ENCODE peak calls at places on chromosomes 1 and 21, in four cellular contexts. One of them, this sample, is unnamed.

GRCh38 chr1:91751281-91751680 is 134.7 kb downstream of the TGFBR3 start:
- DNase-seq in AG10803: peak
- DNase-seq in pancreas: no peak
- DNase-seq in heart right ventricle: peak
- DNase-seq in this sample: no peak

GRCh38 chr1:58528518-58528917 is 18.0 kb downstream of the OMA1 start:
- DNase-seq in pancreas: no peak
- DNase-seq in heart right ventricle: no peak
- DNase-seq in AG10803: peak
- DNase-seq in this sample: peak

GRCh38 chr1:64750092-64750491 is 5.2 kb downstream of the RAVER2 start:
- DNase-seq in pancreas: no peak
- DNase-seq in heart right ventricle: no peak
- DNase-seq in AG10803: no peak
- DNase-seq in this sample: no peak

GRCh38 chr1:14415396-14415795 is 183.1 kb upstream of the KAZN start:
- DNase-seq in pancreas: no peak
- DNase-seq in heart right ventricle: no peak
- DNase-seq in AG10803: no peak
- DNase-seq in this sample: no peak

GRCh38 chr1:72690871-72691270 is 408.5 kb upstream of the NEGR1 start:
- DNase-seq in heart right ventricle: no peak
- DNase-seq in AG10803: no peak
- DNase-seq in pancreas: no peak
- DNase-seq in this sample: no peak

GRCh38 chr1:38050397-38051141 is 4.0 kb upstream of the POU3F1 start:
- DNase-seq in pancreas: no peak
- DNase-seq in AG10803: no peak
- DNase-seq in heart right ventricle: no peak
- DNase-seq in this sample: no peak

GRCh38 chr1:165289556-165289955 is 67.0 kb downstream of the LMX1A start:
- DNase-seq in heart right ventricle: no peak
- DNase-seq in pancreas: no peak
- DNase-seq in AG10803: no peak
- DNase-seq in this sample: no peak

GRCh38 chr1:113683384-113684152 is 75.7 kb downstream of the PHTF1 start:
- DNase-seq in heart right ventricle: no peak
- DNase-seq in AG10803: no peak
- DNase-seq in pancreas: no peak
- DNase-seq in this sample: no peak

GRCh38 chr1:70361727-70362413 is 7.3 kb upstream of the ANKRD13C start:
- DNase-seq in AG10803: peak
- DNase-seq in pancreas: no peak
- DNase-seq in heart right ventricle: no peak
- DNase-seq in this sample: peak

GRCh38 chr1:111615874-111616715 is 3.5 kb upstream of the RAP1A start:
- DNase-seq in AG10803: no peak
- DNase-seq in heart right ventricle: no peak
- DNase-seq in pancreas: no peak
- DNase-seq in this sample: no peak

GRCh38 chr1:220817907-220818306 is 31.2 kb downstream of the MTARC1 start:
- DNase-seq in AG10803: peak
- DNase-seq in heart right ventricle: no peak
- DNase-seq in pancreas: no peak
- DNase-seq in this sample: no peak

GRCh38 chr1:159866905-159867304 is 4.4 kb upstream of the VSIG8 start:
- DNase-seq in pancreas: no peak
- DNase-seq in AG10803: no peak
- DNase-seq in heart right ventricle: no peak
- DNase-seq in this sample: no peak

GRCh38 chr1:235999259-235999925 is 65.5 kb downstream of the NID1 start:
- DNase-seq in AG10803: peak
- DNase-seq in pancreas: no peak
- DNase-seq in heart right ventricle: peak
- DNase-seq in this sample: peak

GRCh38 chr1:103496014-103496635 is 29.4 kb upstream of the RNPC3 start:
- DNase-seq in pancreas: no peak
- DNase-seq in heart right ventricle: no peak
- DNase-seq in AG10803: peak
- DNase-seq in this sample: no peak

GRCh38 chr1:151809625-151810556 is 4.7 kb upstream of the LINGO4 start:
- DNase-seq in AG10803: no peak
- DNase-seq in pancreas: no peak
- DNase-seq in heart right ventricle: no peak
- DNase-seq in this sample: no peak

GRCh38 chr1:57017201-57017600 is 51.4 kb upstream of the C8B start:
- DNase-seq in heart right ventricle: no peak
- DNase-seq in pancreas: no peak
- DNase-seq in AG10803: peak
- DNase-seq in this sample: no peak

GRCh38 chr1:12230549-12231275 is 882 bp downstream of the VPS13D start:
- DNase-seq in heart right ventricle: peak
- DNase-seq in pancreas: peak
- DNase-seq in AG10803: peak
- DNase-seq in this sample: no peak

GRCh38 chr1:30801826-30802198 is 44.2 kb upstream of the LAPTM5 start:
- DNase-seq in AG10803: peak
- DNase-seq in pancreas: peak
- DNase-seq in heart right ventricle: peak
- DNase-seq in this sample: peak

DNA sequence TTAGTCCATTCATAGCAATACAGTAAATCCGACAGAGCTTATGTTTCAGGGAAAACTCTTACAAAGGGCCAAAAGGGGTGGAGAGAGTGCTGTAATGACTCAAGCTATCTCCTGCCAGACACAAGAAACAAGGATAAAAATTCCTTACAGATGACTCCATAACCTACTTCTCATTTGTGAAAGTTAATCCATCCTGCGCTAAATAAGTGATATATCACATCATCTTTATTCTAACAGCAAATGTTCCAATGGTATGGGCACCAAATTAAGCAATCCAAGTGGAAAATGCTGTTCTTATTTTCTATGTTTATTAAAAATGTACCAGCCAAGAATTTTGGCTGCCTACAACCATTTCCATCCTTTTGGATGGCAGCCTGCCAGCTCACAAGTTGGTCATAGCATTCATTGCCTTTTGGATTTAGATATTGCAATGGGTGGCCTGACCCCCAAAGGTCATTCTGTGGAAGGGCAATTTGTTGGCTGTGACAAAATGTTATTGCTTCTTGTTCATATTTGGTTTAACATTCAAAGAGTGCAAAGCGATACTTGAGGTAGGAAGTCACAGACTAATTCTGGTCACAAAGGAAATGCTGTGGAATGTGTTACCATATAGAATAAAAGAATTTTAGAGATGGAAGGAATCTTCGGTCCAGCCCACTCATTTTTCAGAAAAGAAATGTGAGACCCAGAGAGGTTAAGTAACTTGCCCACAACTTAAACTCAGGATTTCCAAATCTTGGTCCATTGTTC is 2.8 kb upstream of the ENAH start:
- DNase-seq in heart right ventricle: peak
- DNase-seq in pancreas: peak
- DNase-seq in AG10803: peak
- DNase-seq in this sample: peak
- H3K4me3 ChIP-seq in heart right ventricle: no peak
- H3K4me3 ChIP-seq in pancreas: no peak
- H3K4me3 ChIP-seq in AG10803: no peak
- H3K4me3 ChIP-seq in this sample: no peak

GRCh38 chr1:82161651-82162238 is 361.0 kb downstream of the ADGRL2 start:
- DNase-seq in AG10803: no peak
- DNase-seq in heart right ventricle: no peak
- DNase-seq in pancreas: no peak
- DNase-seq in this sample: no peak
- H3K4me3 ChIP-seq in AG10803: peak
- H3K4me3 ChIP-seq in heart right ventricle: no peak
- H3K4me3 ChIP-seq in pancreas: no peak
- H3K4me3 ChIP-seq in this sample: peak

DNA sequence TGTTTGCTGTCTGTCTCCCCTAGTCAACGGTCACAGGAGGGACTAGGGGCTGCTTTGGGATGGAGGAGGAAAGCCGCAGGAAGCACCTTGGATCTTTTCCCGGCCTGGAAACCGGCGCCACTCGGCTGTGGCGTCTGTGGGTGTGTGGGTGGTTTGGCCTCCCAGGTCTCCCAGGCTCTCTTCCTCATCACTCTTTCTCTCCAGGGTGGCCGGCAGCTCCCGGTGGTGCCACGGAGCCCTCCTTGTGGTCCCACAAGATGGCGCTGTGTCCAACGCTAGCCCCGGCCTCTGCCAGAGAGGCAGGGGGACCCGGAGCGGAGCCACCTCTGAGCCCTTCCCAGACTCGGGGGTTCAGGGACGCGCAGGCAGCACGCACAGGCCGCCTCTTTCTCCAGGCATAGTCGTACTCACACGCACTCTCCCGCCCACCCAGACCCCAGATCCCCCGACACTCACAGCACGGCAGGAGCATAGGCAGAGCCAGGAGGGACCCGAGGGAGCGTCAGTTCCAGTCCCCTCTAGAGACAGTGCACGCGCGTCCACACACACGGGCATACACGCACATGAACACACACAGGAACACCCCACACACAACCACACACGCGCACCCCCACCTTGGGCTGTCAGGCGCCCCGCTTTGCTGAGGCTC is 31.2 kb downstream of the CDCP2 start:
- DNase-seq in pancreas: peak
- DNase-seq in heart right ventricle: peak
- DNase-seq in AG10803: peak
- DNase-seq in this sample: peak
- H3K4me3 ChIP-seq in pancreas: peak
- H3K4me3 ChIP-seq in heart right ventricle: peak
- H3K4me3 ChIP-seq in AG10803: peak
- H3K4me3 ChIP-seq in this sample: peak

DNA sequence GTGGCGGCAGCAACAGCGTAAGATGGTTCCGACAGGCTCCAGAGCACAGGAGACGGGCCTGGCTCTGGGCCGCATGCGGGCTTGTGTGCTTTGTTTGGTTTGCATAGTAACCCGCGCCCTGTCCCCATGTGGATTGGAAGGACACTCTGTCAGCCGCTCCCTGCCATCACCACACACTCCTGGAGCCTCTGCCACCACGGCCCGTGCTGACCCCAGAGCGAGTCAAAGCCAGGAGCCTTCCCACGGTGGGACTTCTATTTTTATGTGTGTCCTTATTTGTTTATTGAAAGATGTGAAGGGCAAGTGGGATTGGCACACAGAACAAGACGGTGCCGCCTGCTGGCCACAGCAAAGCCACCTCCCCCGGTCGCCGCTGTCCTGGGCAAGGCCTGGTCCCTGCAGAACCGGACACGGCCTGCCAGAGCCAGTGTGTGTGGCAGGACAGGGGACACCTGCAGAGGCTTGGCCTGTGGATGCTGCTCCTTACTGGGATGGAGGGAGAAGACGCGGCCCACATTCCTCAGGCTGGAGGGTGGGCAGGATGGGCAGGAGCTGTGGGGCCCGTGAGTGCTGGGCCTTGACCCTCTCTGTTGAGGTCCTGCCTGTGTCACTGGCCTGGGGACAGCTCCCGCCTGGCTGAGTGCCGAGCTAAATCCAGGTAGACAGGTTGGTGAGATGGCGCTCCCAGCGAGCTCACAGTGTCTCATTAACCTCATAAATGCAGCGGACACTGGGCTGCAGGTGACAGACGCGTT is 64.4 kb downstream of the AGPAT3 start:
- DNase-seq in pancreas: no peak
- DNase-seq in AG10803: no peak
- DNase-seq in heart right ventricle: peak
- DNase-seq in this sample: no peak
- H3K4me3 ChIP-seq in pancreas: no peak
- H3K4me3 ChIP-seq in AG10803: no peak
- H3K4me3 ChIP-seq in heart right ventricle: no peak
- H3K4me3 ChIP-seq in this sample: no peak